ENCODE peak calls at places on chromosome 9, in ten cellular contexts. G, X, U, J, A, H, T, V, B and S are unnamed samples. For H3K9me3, the result is how much of the 10 kb centered on the place peaks cover.

GRCh38 chr9:123119566-123119965 is 86.1 kb downstream of the GPR21 start:
- DNase-seq in X (no peak), A (no peak), V (no peak), H (no peak), T (no peak), B (no peak), U (no peak), G (no peak), J (no peak), S (no peak)

GRCh38 chr9:91724609-91725505 is 225.2 kb downstream of the ROR2 start:
- DNase-seq in G (no peak), U (peak), X (no peak), J (no peak), T (no peak), B (no peak), V (no peak), A (no peak), H (no peak), S (no peak)

GRCh38 chr9:100473271-100474081 is 527 bp downstream of the TMEFF1 start:
- DNase-seq in A (peak), V (peak), J (peak), X (no peak), G (peak), H (peak), U (peak), B (peak), T (peak), S (peak)

GRCh38 chr9:89022071-89022721 is 30.9 kb downstream of the S1PR3 start:
- DNase-seq in U (no peak), A (no peak), G (peak), J (peak), X (no peak), T (no peak), B (no peak), H (no peak), V (peak), S (no peak)

GRCh38 chr9:91253488-91253887 is 108.2 kb downstream of the AUH start:
- DNase-seq in T (no peak), H (no peak), B (peak), G (no peak), A (peak), X (no peak), J (no peak), U (no peak), V (no peak), S (no peak)

GRCh38 chr9:14320272-14321245 is 6.6 kb upstream of the NFIB start:
- DNase-seq in U (no peak), X (peak), H (no peak), T (no peak), G (peak), V (no peak), A (peak), J (peak), B (no peak), S (peak)

GRCh38 chr9:112868461-112868860 is 22.2 kb downstream of the SLC46A2 start:
- DNase-seq in U (no peak), A (no peak), T (no peak), J (peak), G (no peak), V (no peak), X (no peak), H (no peak), B (no peak), S (no peak)

GRCh38 chr9:29668732-29669131 is 2095.5 kb upstream of the C9orf72 start:
- DNase-seq in X (no peak), A (peak), U (no peak), J (no peak), B (no peak), V (no peak), H (no peak), G (no peak), T (no peak), S (no peak)

GRCh38 chr9:91422832-91423711 is 560 bp downstream of the NFIL3 start:
- DNase-seq in H (peak), U (peak), A (peak), G (peak), T (peak), V (peak), B (peak), X (peak), J (peak), S (peak)

GRCh38 chr9:68443560-68443959 is 87.1 kb downstream of the PGM5 start:
- DNase-seq in J (no peak), X (no peak), G (no peak), B (no peak), U (no peak), A (no peak), T (no peak), V (no peak), H (no peak), S (no peak)

GRCh38 chr9:19231126-19232035 is 888 bp downstream of the DENND4C start:
- DNase-seq in A (peak), T (peak), H (peak), X (no peak), U (no peak), B (no peak), V (no peak), J (peak), G (no peak), S (no peak)

GRCh38 chr9:126468141-126468825 is 141.7 kb downstream of the MVB12B start:
- DNase-seq in A (no peak), V (no peak), T (no peak), H (no peak), X (no peak), U (no peak), G (no peak), J (no peak), B (no peak), S (no peak)

GRCh38 chr9:117938896-117939295 is 234.7 kb downstream of the TLR4 start:
- DNase-seq in U (no peak), V (no peak), G (no peak), J (no peak), A (no peak), T (no peak), H (no peak), X (no peak), B (no peak), S (no peak)

GRCh38 chr9:124251605-124252366 is 6.0 kb upstream of the NEK6 start:
- DNase-seq in T (no peak), H (peak), J (peak), X (no peak), U (peak), A (no peak), B (no peak), G (peak), V (peak), S (no peak)

GRCh38 chr9:129383005-129383414 is 204.9 kb upstream of the IER5L start:
- DNase-seq in A (peak), X (peak), V (no peak), J (peak), U (peak), H (peak), B (no peak), G (peak), T (no peak), S (peak)
- H3K4me3 ChIP-seq in A (peak), X (peak), V (peak), J (peak), U (peak), H (peak), B (peak), G (peak), T (no peak), S (peak)

GRCh38 chr9:97756991-97757390 is 59.9 kb upstream of the XPA start:
- DNase-seq in B (no peak), T (no peak), J (no peak), X (no peak), V (no peak), U (no peak), G (no peak), A (no peak), H (no peak), S (no peak)
- H3K27ac ChIP-seq in B (no peak), T (no peak), J (no peak), X (no peak), V (no peak), U (no peak), G (no peak), A (no peak), H (no peak), S (no peak)

GRCh38 chr9:138117101-138117750 is 239.6 kb downstream of the CACNA1B start:
- DNase-seq in J (no peak), T (no peak), G (no peak), H (no peak), B (no peak), A (no peak), V (no peak), U (no peak), X (no peak), S (no peak)

GRCh38 chr9:138119202-138120027 is 241.8 kb downstream of the CACNA1B start:
- DNase-seq in G (no peak), H (no peak), J (no peak), T (no peak), X (no peak), A (no peak), U (no peak), B (no peak), V (no peak), S (peak)

GRCh38 chr9:138120072-138120471 is 242.5 kb downstream of the CACNA1B start:
- DNase-seq in X (no peak), J (no peak), G (no peak), B (no peak), V (no peak), A (no peak), U (no peak), H (peak), T (no peak), S (no peak)

GRCh38 chr9:138117836-138118235 is 240.3 kb downstream of the CACNA1B start:
- DNase-seq in B (no peak), U (no peak), T (no peak), G (no peak), X (no peak), A (no peak), H (no peak), J (no peak), V (no peak), S (no peak)

GRCh38 chr9:138118601-138119071 is 241.1 kb downstream of the CACNA1B start:
- DNase-seq in B (no peak), H (no peak), J (no peak), T (no peak), X (no peak), A (no peak), G (no peak), V (no peak), U (no peak), S (no peak)
- H3K9me3 ChIP-seq in B (under half), H (under half), J (under half), T (under half), X (under half), A (under half), G (under half), V (under half), U (under half), S (under half)

DNA sequence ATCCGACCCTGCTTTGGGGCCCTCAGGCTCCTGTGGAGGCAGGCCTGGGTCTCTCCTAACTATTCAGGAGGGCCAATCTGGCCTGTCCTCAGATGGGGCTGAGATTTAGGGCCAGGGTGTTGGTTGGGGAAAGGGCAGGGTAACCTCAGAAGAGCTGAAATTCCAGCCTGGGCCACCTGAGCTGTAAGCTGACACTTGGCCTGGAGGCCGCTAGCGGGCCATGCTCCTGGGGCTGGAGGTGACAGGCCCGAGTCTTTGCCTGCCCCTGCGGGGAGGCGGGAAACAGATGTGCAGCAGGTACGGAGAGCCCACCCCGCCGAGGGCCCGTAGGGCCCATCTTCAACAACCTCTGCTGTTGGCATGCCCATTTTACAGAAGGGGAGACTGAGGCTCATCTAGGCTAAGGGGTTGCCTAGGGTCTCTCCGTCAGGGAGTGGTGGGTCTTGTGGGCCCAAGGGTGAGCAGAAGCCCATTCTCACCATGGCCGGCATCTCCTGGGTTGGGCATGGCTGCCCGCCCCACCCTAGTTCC is 69.5 kb downstream of the RXRA start:
- DNase-seq in A (no peak), G (no peak), V (no peak), T (no peak), H (no peak), B (no peak), J (no peak), U (no peak), X (no peak), S (no peak)
- H3K4me3 ChIP-seq in A (no peak), G (no peak), V (no peak), T (no peak), H (peak), B (peak), J (no peak), U (no peak), X (peak), S (no peak)

GRCh38 chr9:87659534-87660419 is 66.1 kb upstream of the CTSL start:
- DNase-seq in T (no peak), X (no peak), G (no peak), J (no peak), U (no peak), A (no peak), B (no peak), H (no peak), V (no peak), S (no peak)

GRCh38 chr9:87657190-87657589 is 68.7 kb upstream of the CTSL start:
- DNase-seq in J (no peak), A (no peak), G (peak), T (no peak), V (no peak), X (no peak), H (no peak), B (no peak), U (no peak), S (no peak)

GRCh38 chr9:87657893-87658292 is 68.0 kb upstream of the CTSL start:
- DNase-seq in J (no peak), U (no peak), H (no peak), T (no peak), B (no peak), G (no peak), A (no peak), V (no peak), X (no peak), S (no peak)

GRCh38 chr9:87655731-87656130 is 70.2 kb upstream of the CTSL start:
- DNase-seq in J (no peak), T (no peak), B (no peak), H (no peak), V (no peak), X (no peak), G (no peak), U (no peak), A (no peak), S (no peak)

GRCh38 chr9:87656485-87656884 is 69.4 kb upstream of the CTSL start:
- DNase-seq in T (no peak), X (no peak), V (no peak), J (no peak), G (peak), B (no peak), A (no peak), H (no peak), U (no peak), S (no peak)
- H3K27ac ChIP-seq in T (no peak), X (no peak), V (no peak), J (no peak), G (no peak), B (no peak), A (no peak), H (no peak), U (no peak), S (no peak)

DNA sequence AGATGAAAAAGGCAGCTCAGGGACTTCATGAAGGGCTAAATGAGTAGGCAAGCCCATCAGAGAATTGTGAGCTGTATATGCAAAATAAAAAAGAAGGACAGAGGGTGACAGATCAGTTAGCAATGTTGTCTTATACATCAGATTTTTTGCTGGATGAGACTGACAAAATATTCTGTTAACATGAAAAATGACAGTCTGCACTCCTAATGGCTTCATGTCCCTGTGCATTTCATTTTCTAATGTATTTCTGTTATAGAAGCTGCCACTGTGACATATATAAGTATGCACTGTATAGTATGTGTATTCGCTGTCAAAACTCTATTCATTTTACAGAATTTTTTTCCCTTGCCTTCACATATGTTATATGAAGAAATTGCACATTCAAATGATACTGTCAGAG is 559.5 kb downstream of the DMRTA1 start:
- DNase-seq in G (no peak), J (no peak), T (no peak), B (no peak), U (no peak), V (no peak), H (no peak), X (no peak), A (no peak), S (no peak)
- H3K9me3 ChIP-seq in G (under half), J (under half), T (under half), B (under half), U (under half), V (under half), H (under half), X (under half), A (under half), S (under half)

DNA sequence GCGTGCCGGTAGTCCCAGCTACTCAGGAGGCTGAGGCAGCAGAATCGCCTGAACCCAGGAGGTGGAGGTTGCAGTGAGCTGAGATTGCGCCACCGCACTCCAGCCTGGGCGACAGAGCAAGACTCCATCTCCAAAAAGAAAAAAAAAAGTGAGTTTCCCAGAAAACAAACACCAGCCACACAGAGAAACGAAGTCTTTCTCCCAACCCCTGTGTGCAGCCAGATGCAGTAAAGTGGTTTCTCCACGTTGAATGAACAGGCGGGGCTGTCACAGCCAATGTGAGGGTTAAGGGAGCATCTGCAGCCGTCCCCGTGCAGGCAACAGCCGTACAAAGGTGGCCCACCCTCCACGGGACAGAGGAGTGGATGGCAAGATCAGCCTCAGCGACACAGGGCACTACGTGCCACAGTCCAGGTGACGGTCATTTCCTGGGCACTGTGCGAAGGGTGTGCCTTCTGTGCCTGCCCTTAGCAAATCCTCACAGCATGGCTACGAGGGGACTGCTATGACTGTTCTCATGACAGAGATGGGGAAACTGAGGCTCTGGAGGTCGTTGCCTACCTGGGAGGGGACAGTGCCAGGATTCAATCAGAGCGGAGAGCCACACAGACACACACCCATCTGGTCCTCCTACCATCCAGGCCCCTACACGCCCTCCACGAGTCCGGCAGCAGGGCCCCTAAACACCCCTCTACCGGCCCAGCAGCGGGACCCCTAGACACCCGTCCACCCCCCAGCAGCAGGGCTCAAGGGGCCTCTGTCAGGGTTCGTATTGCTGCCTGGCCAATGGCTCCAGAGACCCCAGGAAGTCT is 2.4 kb downstream of the VAV2 start:
- DNase-seq in A (no peak), B (no peak), J (no peak), T (no peak), U (no peak), G (no peak), H (peak), V (peak), X (peak), S (peak)
- H3K4me3 ChIP-seq in A (peak), B (no peak), J (peak), T (peak), U (peak), G (no peak), H (no peak), V (no peak), X (no peak), S (no peak)

DNA sequence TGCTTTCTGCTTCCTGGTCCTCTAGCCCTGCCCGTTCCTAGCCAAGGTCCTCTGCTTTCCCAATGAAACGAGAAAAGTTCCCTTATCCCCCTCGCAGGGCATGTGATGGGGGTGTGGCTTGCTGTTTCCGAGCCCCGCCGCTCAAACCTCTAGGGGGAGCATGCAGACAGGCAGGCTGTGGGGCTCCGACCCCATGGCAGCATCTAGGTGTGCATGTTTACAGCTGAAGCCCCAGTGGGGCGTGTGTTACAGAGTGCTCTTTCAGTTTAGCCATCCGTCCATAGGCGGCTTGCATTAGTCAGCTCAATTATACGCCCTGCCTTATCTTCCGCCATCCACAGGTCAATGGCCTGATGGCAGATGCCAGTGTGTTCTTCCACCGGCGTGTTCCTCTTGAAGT is 48.3 kb upstream of the SPATA31E1 start:
- DNase-seq in X (no peak), U (no peak), A (no peak), T (no peak), G (peak), J (no peak), H (no peak), B (no peak), V (no peak), S (no peak)
- H3K27ac ChIP-seq in X (no peak), U (no peak), A (no peak), T (no peak), G (no peak), J (no peak), H (no peak), B (no peak), V (no peak), S (no peak)